ENCODE peak calls at places on chromosomes 1 and 21, in eight cellular contexts. O is fibroblast of villous mesenchyme, S is fibroblast of mammary gland, Z is dorsolateral prefrontal cortex, V is SK-N-SH, T is upper lobe of right lung, G is endodermal cell, Y is kidney epithelial cell. A is an unnamed sample.

GRCh38 chr1:178294654-178295053 is 200.8 kb downstream of the RASAL2 start:
- DNase-seq in O (no peak), S (no peak), Z (no peak), V (no peak), T (no peak), G (no peak), Y (no peak), A (no peak)

GRCh38 chr1:13700521-13701273 is 709 bp downstream of the PRDM2 start:
- DNase-seq in O (peak; percentile 22), S (peak; percentile 34), Z (no peak), V (no peak), T (peak; percentile 81), G (peak; percentile 68), Y (no peak), A (no peak)

GRCh38 chr21:34004984-34005383 is 68.4 kb upstream of the MRPS6 start:
- DNase-seq in O (peak; percentile 17), S (peak; percentile 34), Z (no peak), V (no peak), T (no peak), G (no peak), Y (no peak), A (no peak)

GRCh38 chr1:18339161-18339560 is 141.6 kb upstream of the KLHDC7A start:
- DNase-seq in O (no peak), S (no peak), Z (no peak), V (no peak), T (no peak), G (no peak), Y (no peak), A (no peak)

GRCh38 chr1:209889077-209889418 is 49.0 kb upstream of the SYT14 start:
- DNase-seq in O (no peak), S (no peak), Z (no peak), V (no peak), T (no peak), G (no peak), Y (no peak), A (no peak)

GRCh38 chr1:158013840-158014520 is 20.5 kb downstream of the KIRREL1 start:
- DNase-seq in O (peak; percentile 56), S (no peak), Z (no peak), V (no peak), T (no peak), G (no peak), Y (no peak), A (no peak)

GRCh38 chr1:184101116-184101515 is 49.6 kb downstream of the TSEN15 start:
- DNase-seq in O (no peak), S (no peak), Z (no peak), V (no peak), T (no peak), G (no peak), Y (no peak), A (no peak)

GRCh38 chr1:204426035-204426436 is 14.4 kb upstream of the PPP1R15B start:
- DNase-seq in O (peak; percentile 76), S (peak; percentile 85), Z (no peak), V (no peak), T (no peak), G (no peak), Y (peak; percentile 58), A (no peak)

GRCh38 chr1:18480315-18481189 is at the start of gene KLHDC7A:
- DNase-seq in O (no peak), S (no peak), Z (no peak), V (no peak), T (peak; percentile 90), G (peak; percentile 96), Y (peak; percentile 94), A (no peak)

GRCh38 chr1:55244476-55245109 is 29.4 kb upstream of the USP24 start:
- DNase-seq in O (peak; percentile 44), S (peak; percentile 55), Z (no peak), V (no peak), T (no peak), G (no peak), Y (peak; percentile 4), A (no peak)

GRCh38 chr1:213414346-213414745 is 363.3 kb downstream of the RPS6KC1 start:
- DNase-seq in O (no peak), S (no peak), Z (no peak), V (no peak), T (no peak), G (peak; percentile 1), Y (no peak), A (no peak)

GRCh38 chr1:213414901-213415300 is 363.9 kb downstream of the RPS6KC1 start:
- DNase-seq in O (no peak), S (no peak), Z (no peak), V (no peak), T (no peak), G (peak; percentile 8), Y (no peak), A (no peak)

GRCh38 chr1:213409971-213410370 is 358.9 kb downstream of the RPS6KC1 start:
- DNase-seq in O (no peak), S (no peak), Z (no peak), V (no peak), T (no peak), G (peak; percentile 41), Y (peak; percentile 41), A (no peak)

GRCh38 chr1:213409208-213409631 is 358.2 kb downstream of the RPS6KC1 start:
- DNase-seq in O (no peak), S (no peak), Z (no peak), V (no peak), T (no peak), G (peak; percentile 20), Y (no peak), A (no peak)
- H3K4me3 ChIP-seq in O (no peak overlapping the region), S (no peak overlapping the region), Z (no peak overlapping the region), V (no peak overlapping the region), T (no peak overlapping the region), G (no peak overlapping the region), Y (no peak overlapping the region), A (no peak overlapping the region)

GRCh38 chr1:52552236-52552504 is 722 bp downstream of the TUT4 start:
- DNase-seq in O (peak; percentile 88), S (peak; percentile 73), Z (no peak), V (peak; percentile 35), T (no peak), G (peak; percentile 74), Y (no peak), A (no peak)
- TF ChIP-seq CTCF in O (no peak), S (no peak), Z (no peak), V (no peak), T (no peak), G (no peak), Y (no peak), A (peak; percentile 1)

GRCh38 chr21:42057861-42058437 is 13.2 kb upstream of the UMODL1 start:
- DNase-seq in O (no peak), S (no peak), Z (no peak), V (no peak), T (peak; percentile 58), G (no peak), Y (no peak), A (no peak)

GRCh38 chr21:42058631-42059111 is 12.4 kb upstream of the UMODL1 start:
- DNase-seq in O (no peak), S (no peak), Z (no peak), V (no peak), T (peak; percentile 74), G (no peak), Y (no peak), A (no peak)

GRCh38 chr21:42055425-42055824 is 15.7 kb upstream of the UMODL1 start:
- DNase-seq in O (no peak), S (no peak), Z (no peak), V (no peak), T (no peak), G (no peak), Y (no peak), A (no peak)

GRCh38 chr21:42056468-42056867 is 14.6 kb upstream of the UMODL1 start:
- DNase-seq in O (no peak), S (no peak), Z (no peak), V (no peak), T (peak; percentile 61), G (no peak), Y (no peak), A (no peak)

DNA sequence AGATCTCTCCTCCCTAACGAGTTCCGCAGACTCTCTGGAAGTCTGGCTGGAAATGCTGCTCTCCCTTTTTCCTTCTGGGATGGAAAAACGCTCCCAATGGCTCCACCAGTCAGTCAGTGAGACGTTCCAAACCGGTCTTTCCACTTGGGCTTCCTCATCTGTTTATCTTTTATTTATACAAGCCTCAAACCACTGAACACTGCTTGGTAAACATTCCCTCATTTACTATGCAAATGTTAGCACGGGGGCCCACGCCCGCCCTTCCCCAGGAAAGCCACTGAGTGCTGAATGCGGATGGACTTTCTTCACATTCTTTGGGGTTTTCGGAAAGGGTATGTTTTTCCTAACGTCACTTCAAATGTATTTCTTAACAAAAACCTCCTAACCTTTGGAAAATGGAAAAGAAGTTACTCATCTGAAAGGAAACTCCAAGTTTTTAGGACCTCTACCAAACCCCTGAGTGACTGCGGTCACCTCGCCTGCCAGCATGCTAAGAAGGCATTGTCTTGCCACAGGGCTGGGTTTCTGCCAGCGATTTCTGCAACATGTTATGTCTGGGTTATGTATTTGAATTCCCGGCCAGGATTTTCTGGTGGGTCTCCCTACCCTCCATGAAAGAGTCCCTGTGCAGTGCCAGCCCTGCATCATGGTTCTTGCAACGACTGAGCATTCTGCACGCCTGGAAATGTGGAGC is 14.0 kb upstream of the UMODL1 start:
- DNase-seq in O (peak; percentile 84), S (peak; percentile 36), Z (no peak), V (no peak), T (peak; percentile 82), G (no peak), Y (no peak), A (no peak)
- H3K4me3 ChIP-seq in O (no peak overlapping the region), S (no peak overlapping the region), Z (no peak overlapping the region), V (no peak overlapping the region), T (no peak overlapping the region), G (no peak overlapping the region), Y (no peak overlapping the region), A (peak overlapping the region; percentile 35)

DNA sequence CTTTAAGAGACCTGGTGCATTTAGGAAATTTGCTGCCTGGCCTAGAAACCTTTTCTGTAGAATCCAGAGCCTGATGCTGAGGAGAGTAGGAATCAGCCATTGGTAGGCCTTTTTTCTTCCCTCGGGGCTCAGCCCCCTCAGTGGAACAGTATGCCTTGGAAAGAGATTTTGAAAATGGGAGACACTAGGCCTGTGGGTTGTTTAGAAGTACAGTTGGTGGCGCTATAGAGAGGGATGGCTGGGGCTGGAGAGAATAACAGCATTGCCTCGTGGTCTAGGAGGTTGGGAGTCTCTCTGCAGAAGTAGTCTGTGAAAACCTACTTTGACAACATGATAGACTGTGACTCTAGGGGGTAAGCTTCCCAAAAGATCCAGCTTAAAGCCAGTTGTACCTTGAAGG is 8.2 kb downstream of the KIF2C start:
- DNase-seq in O (no peak), S (no peak), Z (no peak), V (no peak), T (no peak), G (no peak), Y (no peak), A (no peak)
- TF ChIP-seq CTCF in O (no peak), S (peak; percentile 13), Z (no peak), V (peak; percentile 16), T (no peak), G (peak; percentile 41), Y (no peak), A (no peak)

DNA sequence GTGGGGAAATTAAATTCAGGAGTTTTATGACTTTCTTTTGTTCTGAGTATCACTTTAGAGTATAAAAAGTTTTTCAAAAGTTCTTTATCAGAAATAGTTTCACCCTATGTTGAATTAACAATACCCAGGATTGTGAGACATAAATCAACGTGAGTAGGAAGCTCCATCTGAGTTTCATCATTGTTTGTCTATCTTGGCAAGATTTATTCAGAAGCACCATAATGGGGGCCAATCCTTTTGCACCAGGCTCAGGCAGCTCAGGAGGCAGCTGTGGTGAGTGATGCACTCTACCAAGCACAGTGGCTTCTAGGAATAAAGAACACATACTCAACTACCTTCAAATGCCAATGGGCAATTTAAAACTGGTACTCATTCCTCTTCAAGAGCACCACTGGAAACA is 12.0 kb downstream of the CREG1 start:
- DNase-seq in O (no peak), S (peak; percentile 62), Z (no peak), V (no peak), T (no peak), G (no peak), Y (no peak), A (no peak)
- H3K4me3 ChIP-seq in O (no peak overlapping the region), S (no peak overlapping the region), Z (no peak overlapping the region), V (no peak overlapping the region), T (no peak overlapping the region), G (no peak overlapping the region), Y (no peak overlapping the region), A (no peak overlapping the region)